ENCODE peak calls at places on chromosomes 13 and 19, in seven cellular contexts. D is esophagus muscularis mucosa; R is fibroblast of lung; Q is cardiac fibroblast; E is CD8-positive, alpha-beta memory T cell; K is fibroblast of mammary gland; Y is endothelial cell of umbilical vein. X is an unnamed sample.

GRCh38 chr19:1299822-1300221 is 14.1 kb downstream of the EFNA2 start:
- DNase-seq in Q (no peak), Y (no peak), D (no peak), K (no peak), R (no peak), E (no peak), X (no peak)

GRCh38 chr19:2084993-2085720 is 11.0 kb downstream of the MOB3A start:
- DNase-seq in D (no peak), Y (peak), R (no peak), K (peak), Q (peak), E (peak), X (peak)

GRCh38 chr13:114309806-114310410 is 4.4 kb upstream of the CHAMP1 start:
- DNase-seq in Y (no peak), R (no peak), Q (no peak), D (no peak), E (no peak), K (no peak), X (no peak)

GRCh38 chr13:98752111-98752941 is at the start of gene SLC15A1:
- DNase-seq in K (no peak), E (no peak), Q (no peak), D (no peak), Y (peak), R (no peak), X (no peak)

GRCh38 chr13:84946144-84946543 is 853.1 kb downstream of the SLITRK6 start:
- DNase-seq in E (no peak), Q (no peak), Y (no peak), K (no peak), R (peak), D (no peak), X (no peak)

GRCh38 chr19:48466571-48467325 is 2.4 kb upstream of the CYTH2 start:
- DNase-seq in K (peak), Y (no peak), Q (peak), D (no peak), E (no peak), R (no peak), X (no peak)

GRCh38 chr13:45301263-45301662 is 39.7 kb downstream of the TPT1 start:
- DNase-seq in K (no peak), R (no peak), Y (no peak), E (no peak), D (no peak), Q (no peak), X (no peak)

GRCh38 chr19:1091544-1092175 is 3.5 kb downstream of the POLR2E start:
- DNase-seq in R (no peak), D (no peak), Q (no peak), K (no peak), Y (no peak), E (no peak), X (no peak)

GRCh38 chr13:48110930-48111721 is 16.2 kb upstream of the MED4 start:
- DNase-seq in Y (peak), E (no peak), K (no peak), R (peak), Q (no peak), D (no peak), X (no peak)

GRCh38 chr19:56066152-56067023 is 54.7 kb downstream of the ZNF787 start:
- DNase-seq in E (peak), R (peak), D (no peak), K (peak), Y (peak), Q (peak), X (peak)

GRCh38 chr13:80931118-80931517 is 590.2 kb upstream of the SPRY2 start:
- DNase-seq in Q (peak), Y (no peak), D (no peak), R (no peak), K (no peak), E (no peak), X (no peak)

GRCh38 chr19:40006273-40006691 is 9.4 kb downstream of the ZNF546 start:
- DNase-seq in Q (peak), Y (peak), K (peak), D (no peak), E (no peak), R (peak), X (no peak)

GRCh38 chr19:49142866-49143335 is 12.3 kb downstream of the HRC start:
- DNase-seq in K (peak), E (peak), D (no peak), R (peak), Y (peak), Q (peak), X (no peak)

GRCh38 chr19:460877-461609 is at the start of gene SHC2:
- DNase-seq in D (no peak), Y (no peak), K (no peak), Q (no peak), E (no peak), R (no peak), X (no peak)

GRCh38 chr19:46256855-46257254 is 27.3 kb downstream of the IGFL1 start:
- DNase-seq in D (no peak), R (peak), Y (no peak), E (no peak), K (peak), Q (peak), X (peak)

GRCh38 chr13:111657013-111657412 is 336.6 kb downstream of the TEX29 start:
- DNase-seq in R (no peak), Q (no peak), E (no peak), Y (no peak), K (no peak), D (no peak), X (no peak)

GRCh38 chr19:19635313-19635702 is 7.3 kb upstream of the LPAR2 start:
- DNase-seq in D (no peak), E (no peak), Y (no peak), K (no peak), R (no peak), Q (no peak), X (no peak)

GRCh38 chr13:23470706-23471610 is 37.5 kb upstream of the SACS start:
- DNase-seq in Y (no peak), Q (no peak), R (no peak), E (no peak), D (no peak), K (no peak), X (no peak)

GRCh38 chr13:111031531-111031961 is 83.6 kb upstream of the ARHGEF7 start:
- DNase-seq in Q (peak), R (peak), Y (no peak), K (peak), E (no peak), D (no peak), X (no peak)

GRCh38 chr19:57664269-57665127 is 4.2 kb upstream of the ZSCAN4 start:
- DNase-seq in D (no peak), E (no peak), Q (peak), R (peak), Y (peak), K (peak), X (peak)

GRCh38 chr13:113374511-113375175 is 10.7 kb upstream of the GRTP1 start:
- DNase-seq in D (no peak), Q (no peak), Y (no peak), R (no peak), K (no peak), E (no peak), X (no peak)

DNA sequence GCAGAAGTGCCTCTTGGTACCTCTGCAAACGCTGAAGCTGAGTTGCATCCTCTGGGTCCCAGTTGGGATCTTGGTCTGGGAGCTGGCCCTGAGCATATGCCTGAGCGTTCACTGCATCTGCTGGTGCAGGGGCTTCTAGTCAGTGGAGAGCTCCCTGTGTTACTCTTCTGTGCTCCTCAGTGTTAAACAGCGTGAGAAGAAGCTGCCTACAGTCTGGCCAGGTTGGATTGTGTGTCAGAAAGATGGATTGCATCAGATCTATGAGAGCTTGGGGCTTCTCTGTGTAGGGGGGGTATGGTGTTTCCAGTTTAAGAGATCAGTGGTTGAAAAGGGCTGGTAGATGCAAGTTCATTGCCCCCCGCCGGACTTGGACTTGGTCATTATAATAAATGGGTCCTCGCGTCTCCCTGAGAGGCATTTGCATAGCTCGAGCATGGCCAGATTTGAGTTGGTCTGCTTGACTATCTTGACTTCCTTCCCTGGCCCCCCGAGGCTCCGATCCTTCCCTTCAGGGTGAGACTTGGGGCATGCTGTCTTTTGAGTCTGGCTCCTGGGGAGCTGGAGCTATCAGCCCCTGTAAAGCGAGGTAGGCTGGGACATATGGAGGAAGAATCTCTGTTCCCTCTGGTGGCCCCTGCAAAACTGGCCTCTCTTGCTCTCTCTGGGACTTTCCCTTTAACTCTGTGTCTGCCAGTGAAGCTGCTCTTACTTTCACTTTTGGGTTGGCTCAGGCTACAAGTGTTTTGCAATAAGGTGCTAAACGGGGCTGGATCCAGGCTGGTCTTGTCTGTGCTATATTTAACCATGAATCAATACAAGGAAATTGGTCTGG is 52.9 kb downstream of the OR10H4 start:
- DNase-seq in D (peak), K (peak), R (peak), Y (peak), E (no peak), Q (peak), X (peak)
- H3K4me3 ChIP-seq in D (peak), K (peak), R (peak), Y (peak), E (peak), Q (peak), X (peak)

DNA sequence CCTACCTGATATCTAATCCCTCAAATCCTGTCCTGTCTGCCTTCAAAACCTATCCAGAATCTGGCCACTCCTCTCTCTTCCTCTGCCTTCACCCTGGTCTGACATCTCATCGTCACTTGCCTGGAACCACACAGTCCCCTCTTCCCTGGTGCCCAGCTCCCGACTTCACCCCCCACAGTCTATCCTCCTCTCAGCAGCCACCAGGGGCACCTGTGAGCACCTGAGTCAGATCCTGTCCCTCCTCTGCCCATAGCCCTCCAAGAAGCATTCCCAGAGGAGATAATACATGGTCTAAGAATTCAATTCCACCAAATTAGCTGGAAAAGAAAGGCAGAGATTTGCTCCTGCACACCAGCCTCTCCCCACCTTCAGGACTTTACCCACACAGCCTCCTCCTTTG is 48.9 kb downstream of the ZNRF4 start:
- DNase-seq in E (no peak), D (no peak), R (no peak), K (no peak), Q (no peak), Y (no peak), X (no peak)
- H3K4me3 ChIP-seq in E (no peak), D (no peak), R (no peak), K (no peak), Q (no peak), Y (no peak), X (no peak)

GRCh38 chr19:53960886-53961285 is 1.9 kb upstream of the CACNG8 start:
- DNase-seq in D (no peak), R (no peak), Y (no peak), K (no peak), Q (no peak), E (no peak), X (no peak)

GRCh38 chr19:53965091-53965490 is 2.4 kb downstream of the CACNG8 start:
- DNase-seq in Y (no peak), K (no peak), Q (peak), D (no peak), R (no peak), E (no peak), X (no peak)

GRCh38 chr19:53961523-53962345 is 1.0 kb upstream of the CACNG8 start:
- DNase-seq in Y (no peak), E (no peak), K (no peak), D (no peak), Q (peak), R (no peak), X (no peak)

GRCh38 chr19:53960187-53960586 is 2.5 kb upstream of the CACNG8 start:
- DNase-seq in K (no peak), E (no peak), Y (no peak), D (no peak), Q (no peak), R (no peak), X (no peak)

DNA sequence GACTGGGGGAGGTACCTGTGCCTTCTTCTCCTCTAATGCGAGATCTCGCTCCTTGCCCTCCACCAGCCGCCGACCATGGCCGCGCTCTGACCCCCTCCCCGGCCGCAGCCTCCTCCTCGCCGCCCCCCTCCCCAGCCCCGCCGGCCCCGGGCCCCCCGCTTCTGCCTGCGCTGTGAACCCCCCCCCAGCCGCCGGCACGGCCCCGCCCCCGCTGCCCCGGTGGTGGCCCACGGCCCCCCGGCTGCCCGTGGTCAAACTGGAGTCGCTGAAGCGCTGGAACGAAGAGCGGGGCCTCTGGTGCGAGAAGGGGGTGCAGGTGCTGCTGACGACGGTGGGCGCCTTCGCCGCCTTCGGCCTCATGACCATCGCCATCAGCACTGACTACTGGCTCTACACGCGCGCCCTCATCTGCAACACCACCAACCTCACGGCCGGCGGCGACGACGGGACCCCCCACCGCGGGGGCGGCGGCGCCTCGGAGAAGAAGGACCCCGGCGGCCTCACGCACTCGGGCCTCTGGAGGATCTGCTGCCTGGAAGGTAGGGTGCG is at the start of gene CACNG8:
- DNase-seq in K (no peak), E (no peak), Y (no peak), R (no peak), D (no peak), Q (no peak), X (no peak)
- H3K4me3 ChIP-seq in K (no peak), E (no peak), Y (no peak), R (no peak), D (no peak), Q (peak), X (no peak)

GRCh38 chr19:34135401-34135800 is 36.9 kb upstream of the LSM14A start:
- DNase-seq in Q (no peak), D (no peak), E (no peak), R (no peak), Y (no peak), K (no peak), X (peak)
- H3K4me3 ChIP-seq in Q (no peak), D (no peak), E (no peak), R (no peak), Y (no peak), K (no peak), X (peak)

GRCh38 chr19:4375164-4375619 is 25.2 kb downstream of the SH3GL1 start:
- DNase-seq in Y (no peak), K (no peak), E (no peak), D (no peak), Q (no peak), R (no peak), X (no peak)

GRCh38 chr19:4371898-4372629 is 28.3 kb downstream of the SH3GL1 start:
- DNase-seq in Y (no peak), E (no peak), D (no peak), K (no peak), Q (no peak), R (no peak), X (no peak)

GRCh38 chr19:4372630-4373367 is 27.5 kb downstream of the SH3GL1 start:
- DNase-seq in Y (no peak), Q (no peak), R (no peak), E (no peak), K (no peak), D (no peak), X (no peak)

GRCh38 chr19:4374451-4375163 is 25.7 kb downstream of the SH3GL1 start:
- DNase-seq in Y (peak), R (peak), E (no peak), D (peak), K (peak), Q (peak), X (peak)

GRCh38 chr19:4373601-4374441 is 26.5 kb downstream of the SH3GL1 start:
- DNase-seq in K (peak), R (peak), Y (no peak), E (no peak), D (no peak), Q (peak), X (peak)
- H3K4me3 ChIP-seq in K (no peak), R (no peak), Y (no peak), E (no peak), D (peak), Q (no peak), X (no peak)

X was measured in NB4.